ENCODE peak calls at places on chromosome 21, in eight cellular contexts. One of them, this sample, is unnamed.
A peak's percentile ranks its signal among the peaks of the same experiment; 100 is the strongest.

GRCh38 chr21:40386301-40386911 is 460.6 kb downstream of the DSCAM start:
- DNase-seq in IMR-90: no peak
- DNase-seq in adrenal gland: peak; percentile 57
- DNase-seq in HCT116: no peak
- DNase-seq in heart left ventricle: peak; percentile 45
- DNase-seq in lower leg skin: no peak
- DNase-seq in endothelial cell of umbilical vein: no peak
- DNase-seq in A549: peak; percentile 14
- DNase-seq in this sample: peak; percentile 40

GRCh38 chr21:35239811-35240219 is 190.7 kb upstream of the RUNX1 start:
- DNase-seq in IMR-90: no peak
- DNase-seq in adrenal gland: no peak
- DNase-seq in HCT116: no peak
- DNase-seq in heart left ventricle: no peak
- DNase-seq in lower leg skin: no peak
- DNase-seq in endothelial cell of umbilical vein: peak; percentile 6
- DNase-seq in A549: no peak
- DNase-seq in this sample: no peak

GRCh38 chr21:15850645-15851044 is 120.9 kb downstream of the USP25 start:
- DNase-seq in IMR-90: peak; percentile 72
- DNase-seq in adrenal gland: no peak
- DNase-seq in HCT116: no peak
- DNase-seq in heart left ventricle: no peak
- DNase-seq in lower leg skin: no peak
- DNase-seq in endothelial cell of umbilical vein: peak; percentile 90
- DNase-seq in A549: peak; percentile 3
- DNase-seq in this sample: no peak

GRCh38 chr21:40118527-40118926 is 251.3 kb downstream of the PCP4 start:
- DNase-seq in IMR-90: no peak
- DNase-seq in adrenal gland: no peak
- DNase-seq in HCT116: no peak
- DNase-seq in heart left ventricle: no peak
- DNase-seq in lower leg skin: no peak
- DNase-seq in endothelial cell of umbilical vein: no peak
- DNase-seq in A549: no peak
- DNase-seq in this sample: no peak

GRCh38 chr21:24955275-24955961 is 651.9 kb downstream of the MRPL39 start:
- DNase-seq in IMR-90: no peak
- DNase-seq in adrenal gland: no peak
- DNase-seq in HCT116: no peak
- DNase-seq in heart left ventricle: no peak
- DNase-seq in lower leg skin: no peak
- DNase-seq in endothelial cell of umbilical vein: no peak
- DNase-seq in A549: no peak
- DNase-seq in this sample: no peak

GRCh38 chr21:38492002-38492401 is 6.3 kb downstream of the ERG start:
- DNase-seq in IMR-90: no peak
- DNase-seq in adrenal gland: no peak
- DNase-seq in HCT116: no peak
- DNase-seq in heart left ventricle: no peak
- DNase-seq in lower leg skin: no peak
- DNase-seq in endothelial cell of umbilical vein: peak; percentile 80
- DNase-seq in A549: no peak
- DNase-seq in this sample: no peak

GRCh38 chr21:26093094-26093493 is 77.5 kb downstream of the APP start:
- DNase-seq in IMR-90: peak; percentile 65
- DNase-seq in adrenal gland: no peak
- DNase-seq in HCT116: no peak
- DNase-seq in heart left ventricle: no peak
- DNase-seq in lower leg skin: no peak
- DNase-seq in endothelial cell of umbilical vein: no peak
- DNase-seq in A549: no peak
- DNase-seq in this sample: peak; percentile 15

GRCh38 chr21:16330340-16331319 is 600.8 kb downstream of the USP25 start:
- DNase-seq in IMR-90: peak; percentile 75
- DNase-seq in adrenal gland: peak; percentile 25
- DNase-seq in HCT116: peak; percentile 4
- DNase-seq in heart left ventricle: no peak
- DNase-seq in lower leg skin: peak; percentile 33
- DNase-seq in endothelial cell of umbilical vein: peak; percentile 87
- DNase-seq in A549: peak; percentile 76
- DNase-seq in this sample: peak; percentile 3

GRCh38 chr21:15823486-15824150 is 93.8 kb downstream of the USP25 start:
- DNase-seq in IMR-90: no peak
- DNase-seq in adrenal gland: no peak
- DNase-seq in HCT116: no peak
- DNase-seq in heart left ventricle: no peak
- DNase-seq in lower leg skin: no peak
- DNase-seq in endothelial cell of umbilical vein: no peak
- DNase-seq in A549: no peak
- DNase-seq in this sample: no peak

GRCh38 chr21:21682172-21682571 is 684.0 kb downstream of the NCAM2 start:
- DNase-seq in IMR-90: peak; percentile 47
- DNase-seq in adrenal gland: no peak
- DNase-seq in HCT116: no peak
- DNase-seq in heart left ventricle: no peak
- DNase-seq in lower leg skin: no peak
- DNase-seq in endothelial cell of umbilical vein: no peak
- DNase-seq in A549: no peak
- DNase-seq in this sample: no peak

GRCh38 chr21:30340714-30341573 is 3.5 kb upstream of the KRTAP27-1 start:
- DNase-seq in IMR-90: peak; percentile 10
- DNase-seq in adrenal gland: peak; percentile 20
- DNase-seq in HCT116: peak; percentile 3
- DNase-seq in heart left ventricle: peak; percentile 25
- DNase-seq in lower leg skin: peak; percentile 18
- DNase-seq in endothelial cell of umbilical vein: no peak
- DNase-seq in A549: peak; percentile 29
- DNase-seq in this sample: peak; percentile 13

GRCh38 chr21:27683292-27683691 is 716.4 kb upstream of the ADAMTS5 start:
- DNase-seq in IMR-90: no peak
- DNase-seq in adrenal gland: no peak
- DNase-seq in HCT116: no peak
- DNase-seq in heart left ventricle: no peak
- DNase-seq in lower leg skin: no peak
- DNase-seq in endothelial cell of umbilical vein: no peak
- DNase-seq in A549: no peak
- DNase-seq in this sample: no peak

GRCh38 chr21:29024474-29025327 is at the start of gene USP16:
- DNase-seq in IMR-90: peak; percentile 99
- DNase-seq in adrenal gland: peak; percentile 98
- DNase-seq in HCT116: peak; percentile 98
- DNase-seq in heart left ventricle: peak; percentile 97
- DNase-seq in lower leg skin: peak; percentile 97
- DNase-seq in endothelial cell of umbilical vein: peak; percentile 100
- DNase-seq in A549: peak; percentile 98
- DNase-seq in this sample: peak; percentile 98

GRCh38 chr21:14559144-14559543 is 13.0 kb upstream of the SAMSN1 start:
- DNase-seq in IMR-90: no peak
- DNase-seq in adrenal gland: no peak
- DNase-seq in HCT116: no peak
- DNase-seq in heart left ventricle: no peak
- DNase-seq in lower leg skin: no peak
- DNase-seq in endothelial cell of umbilical vein: no peak
- DNase-seq in A549: no peak
- DNase-seq in this sample: no peak

GRCh38 chr21:38802050-38803026 is 3.4 kb upstream of the ETS2 start:
- DNase-seq in IMR-90: peak; percentile 57
- DNase-seq in adrenal gland: no peak
- DNase-seq in HCT116: no peak
- DNase-seq in heart left ventricle: no peak
- DNase-seq in lower leg skin: no peak
- DNase-seq in endothelial cell of umbilical vein: no peak
- DNase-seq in A549: peak; percentile 94
- DNase-seq in this sample: no peak

GRCh38 chr21:29749957-29750356 is 189.8 kb downstream of the GRIK1 start:
- DNase-seq in IMR-90: no peak
- DNase-seq in adrenal gland: no peak
- DNase-seq in HCT116: no peak
- DNase-seq in heart left ventricle: no peak
- DNase-seq in lower leg skin: no peak
- DNase-seq in endothelial cell of umbilical vein: no peak
- DNase-seq in A549: no peak
- DNase-seq in this sample: no peak

GRCh38 chr21:28333455-28334108 is 659.1 kb downstream of the LTN1 start:
- DNase-seq in IMR-90: peak; percentile 75
- DNase-seq in adrenal gland: no peak
- DNase-seq in HCT116: no peak
- DNase-seq in heart left ventricle: no peak
- DNase-seq in lower leg skin: no peak
- DNase-seq in endothelial cell of umbilical vein: no peak
- DNase-seq in A549: no peak
- DNase-seq in this sample: no peak

GRCh38 chr21:30234050-30234449 is 18.2 kb upstream of the CLDN8 start:
- DNase-seq in IMR-90: no peak
- DNase-seq in adrenal gland: no peak
- DNase-seq in HCT116: no peak
- DNase-seq in heart left ventricle: no peak
- DNase-seq in lower leg skin: no peak
- DNase-seq in endothelial cell of umbilical vein: no peak
- DNase-seq in A549: no peak
- DNase-seq in this sample: no peak

GRCh38 chr21:29053011-29053553 is 20.4 kb downstream of the CCT8 start:
- DNase-seq in IMR-90: no peak
- DNase-seq in adrenal gland: no peak
- DNase-seq in HCT116: no peak
- DNase-seq in heart left ventricle: no peak
- DNase-seq in lower leg skin: no peak
- DNase-seq in endothelial cell of umbilical vein: no peak
- DNase-seq in A549: no peak
- DNase-seq in this sample: no peak

GRCh38 chr21:27406297-27407009 is 439.6 kb upstream of the ADAMTS5 start:
- DNase-seq in IMR-90: peak; percentile 79
- DNase-seq in adrenal gland: no peak
- DNase-seq in HCT116: no peak
- DNase-seq in heart left ventricle: no peak
- DNase-seq in lower leg skin: no peak
- DNase-seq in endothelial cell of umbilical vein: peak; percentile 85
- DNase-seq in A549: no peak
- DNase-seq in this sample: no peak

DNA sequence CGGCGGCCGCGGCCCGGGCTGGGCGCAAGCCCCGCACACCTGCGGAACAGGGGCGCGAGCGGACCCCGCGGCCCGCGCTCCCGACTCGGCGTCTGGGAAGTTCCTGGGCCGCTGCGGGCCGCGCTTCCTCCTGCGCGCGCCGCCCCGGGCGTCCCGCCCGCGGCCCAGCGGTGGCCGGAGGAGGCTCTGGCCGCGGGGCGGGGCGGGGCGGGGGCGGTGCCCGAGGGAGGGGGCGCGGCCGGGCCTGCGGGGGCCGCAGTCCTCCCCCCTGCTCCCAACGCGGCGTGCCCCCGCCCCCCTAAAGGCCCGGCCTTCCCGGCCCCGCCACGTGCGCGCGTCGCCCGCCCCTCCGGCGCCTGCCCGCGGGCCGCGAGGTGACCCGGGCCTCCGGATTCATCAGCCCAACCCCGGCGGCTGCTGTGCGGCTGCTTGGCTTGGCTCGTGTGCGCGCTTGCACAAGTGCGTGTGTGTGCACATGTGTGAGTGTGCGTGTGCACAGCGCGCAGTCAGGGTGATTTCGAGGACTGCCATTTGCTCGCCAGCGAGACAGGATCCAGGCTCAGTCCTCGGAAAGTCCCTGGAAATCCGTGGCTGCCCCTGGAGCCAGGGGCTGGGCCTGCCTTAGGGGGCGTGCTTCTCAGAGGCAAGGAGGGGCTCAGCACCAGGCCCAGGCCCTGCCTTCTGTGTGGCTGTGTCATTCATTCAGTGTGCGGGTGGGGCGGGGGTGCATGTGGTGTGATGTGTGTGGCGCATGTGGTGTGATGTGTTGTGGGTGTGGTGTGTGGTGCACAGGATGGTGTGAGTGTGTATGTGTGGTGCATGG is at the start of gene C2CD2:
- DNase-seq in IMR-90: peak; percentile 73
- DNase-seq in adrenal gland: peak; percentile 84
- DNase-seq in HCT116: no peak
- DNase-seq in heart left ventricle: peak; percentile 69
- DNase-seq in lower leg skin: no peak
- DNase-seq in endothelial cell of umbilical vein: peak; percentile 86
- DNase-seq in A549: peak; percentile 64
- DNase-seq in this sample: peak; percentile 92
- TF ChIP-seq POLR2A in IMR-90: peak; percentile 83
- TF ChIP-seq POLR2A in adrenal gland: peak; percentile 85
- TF ChIP-seq POLR2A in HCT116: peak; percentile 59
- TF ChIP-seq POLR2A in heart left ventricle: no peak
- TF ChIP-seq POLR2A in lower leg skin: no peak
- TF ChIP-seq POLR2A in endothelial cell of umbilical vein: peak; percentile 59
- TF ChIP-seq POLR2A in A549: peak; percentile 35
- TF ChIP-seq POLR2A in this sample: peak; percentile 78

GRCh38 chr21:46324390-46325072 is 575 bp downstream of the PCNT start:
- DNase-seq in IMR-90: peak; percentile 70
- DNase-seq in adrenal gland: peak; percentile 84
- DNase-seq in HCT116: peak; percentile 46
- DNase-seq in heart left ventricle: peak; percentile 88
- DNase-seq in lower leg skin: peak; percentile 63
- DNase-seq in endothelial cell of umbilical vein: peak; percentile 76
- DNase-seq in A549: peak; percentile 80
- DNase-seq in this sample: peak; percentile 74
- TF ChIP-seq POLR2A in IMR-90: no peak
- TF ChIP-seq POLR2A in adrenal gland: peak; percentile 60
- TF ChIP-seq POLR2A in HCT116: no peak
- TF ChIP-seq POLR2A in heart left ventricle: no peak
- TF ChIP-seq POLR2A in lower leg skin: no peak
- TF ChIP-seq POLR2A in endothelial cell of umbilical vein: peak; percentile 60
- TF ChIP-seq POLR2A in A549: peak; percentile 62
- TF ChIP-seq POLR2A in this sample: peak; percentile 86

DNA sequence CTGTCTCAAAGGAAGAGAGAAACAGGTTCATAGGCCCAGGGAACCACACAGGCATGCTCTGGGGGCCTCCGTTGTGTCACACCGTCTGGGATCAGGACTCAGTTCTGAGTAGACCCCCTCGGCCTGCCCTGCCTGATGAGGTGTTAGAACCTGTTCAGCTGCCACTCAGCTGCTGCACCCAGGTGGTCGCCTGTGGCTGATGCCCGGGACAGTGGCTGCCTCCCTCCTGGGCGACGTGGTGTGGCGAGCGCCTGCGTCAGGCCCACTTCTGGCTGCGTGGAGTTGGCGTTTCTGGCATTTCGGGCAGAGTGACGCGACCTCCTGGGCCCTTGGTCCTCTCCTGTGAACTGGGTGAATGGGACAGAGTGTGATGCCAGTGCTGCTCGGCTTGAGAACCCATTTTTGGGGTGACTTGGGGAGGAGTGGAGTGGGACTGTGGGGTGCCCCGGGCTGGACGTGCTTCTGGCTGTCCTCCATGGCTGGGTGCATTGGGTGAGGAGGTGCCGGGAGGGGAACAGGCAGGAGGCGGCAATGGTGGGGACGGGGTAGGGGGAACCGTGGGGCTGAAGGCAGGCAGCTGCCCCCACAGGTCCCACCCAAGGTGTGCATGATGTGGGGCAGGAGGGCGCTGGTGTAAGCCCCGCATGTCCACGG is 10.8 kb downstream of the CFAP410 start:
- DNase-seq in IMR-90: no peak
- DNase-seq in adrenal gland: no peak
- DNase-seq in HCT116: no peak
- DNase-seq in heart left ventricle: no peak
- DNase-seq in lower leg skin: no peak
- DNase-seq in endothelial cell of umbilical vein: no peak
- DNase-seq in A549: no peak
- DNase-seq in this sample: no peak
- TF ChIP-seq POLR2A in IMR-90: no peak
- TF ChIP-seq POLR2A in adrenal gland: no peak
- TF ChIP-seq POLR2A in HCT116: no peak
- TF ChIP-seq POLR2A in heart left ventricle: no peak
- TF ChIP-seq POLR2A in lower leg skin: no peak
- TF ChIP-seq POLR2A in endothelial cell of umbilical vein: no peak
- TF ChIP-seq POLR2A in A549: no peak
- TF ChIP-seq POLR2A in this sample: no peak

GRCh38 chr21:17472592-17473271 is 40.1 kb upstream of the CXADR start:
- DNase-seq in IMR-90: no peak
- DNase-seq in adrenal gland: no peak
- DNase-seq in HCT116: no peak
- DNase-seq in heart left ventricle: no peak
- DNase-seq in lower leg skin: peak; percentile 12
- DNase-seq in endothelial cell of umbilical vein: no peak
- DNase-seq in A549: no peak
- DNase-seq in this sample: no peak
- TF ChIP-seq POLR2A in IMR-90: no peak
- TF ChIP-seq POLR2A in adrenal gland: no peak
- TF ChIP-seq POLR2A in HCT116: no peak
- TF ChIP-seq POLR2A in heart left ventricle: no peak
- TF ChIP-seq POLR2A in lower leg skin: no peak
- TF ChIP-seq POLR2A in endothelial cell of umbilical vein: no peak
- TF ChIP-seq POLR2A in A549: no peak
- TF ChIP-seq POLR2A in this sample: no peak

This sample was measured in H54.